ENCODE peak calls at places on chromosome 5, in four cellular contexts. A is dorsolateral prefrontal cortex, P is SK-N-SH, F is nucleus accumbens. U is an unnamed sample.

GRCh38 chr5:27083763-27084420 is 45.5 kb upstream of the CDH9 start:
- DNase-seq in A (no peak), P (no peak), F (no peak), U (peak)

GRCh38 chr5:105878402-105878801 is 1792.3 kb downstream of the EFNA5 start:
- DNase-seq in A (no peak), P (no peak), F (no peak), U (no peak)

GRCh38 chr5:80957031-80957761 is 3.0 kb upstream of the RASGRF2 start:
- DNase-seq in A (no peak), P (no peak), F (no peak), U (no peak)

GRCh38 chr5:11955386-11955785 is 51.1 kb upstream of the CTNND2 start:
- DNase-seq in A (no peak), P (no peak), F (no peak), U (no peak)

GRCh38 chr5:43154424-43154823 is 33.7 kb downstream of the ZNF131 start:
- DNase-seq in A (no peak), P (no peak), F (no peak), U (no peak)

GRCh38 chr5:141518616-141519015 is 29.7 kb downstream of the PCDHGC5 start:
- DNase-seq in A (no peak), P (no peak), F (no peak), U (no peak)

GRCh38 chr5:160011471-160011870 is 2.5 kb downstream of the TTC1 start:
- DNase-seq in A (no peak), P (no peak), F (no peak), U (no peak)

GRCh38 chr5:43037929-43038510 is 2.1 kb downstream of the ANXA2R start:
- DNase-seq in A (no peak), P (no peak), F (no peak), U (no peak)

GRCh38 chr5:148558892-148559291 is 95.4 kb downstream of the HTR4 start:
- DNase-seq in A (no peak), P (no peak), F (no peak), U (no peak)

GRCh38 chr5:149581192-149581861 is at the start of gene ARHGEF37:
- DNase-seq in A (peak), P (peak), F (peak), U (peak)

GRCh38 chr5:65828507-65828906 is 97.9 kb upstream of the ERBIN start:
- DNase-seq in A (no peak), P (peak), F (no peak), U (no peak)

GRCh38 chr5:159341145-159341544 is 10.9 kb upstream of the IL12B start:
- DNase-seq in A (no peak), P (no peak), F (no peak), U (no peak)

GRCh38 chr5:15533124-15533893 is 33.3 kb downstream of the FBXL7 start:
- DNase-seq in A (no peak), P (no peak), F (no peak), U (no peak)

GRCh38 chr5:54229041-54229780 is 81.2 kb downstream of the ARL15 start:
- DNase-seq in A (peak), P (peak), F (peak), U (peak)

GRCh38 chr5:21807953-21808352 is 1045.2 kb downstream of the CDH12 start:
- DNase-seq in A (no peak), P (no peak), F (no peak), U (no peak)

GRCh38 chr5:150503977-150504620 is 3.8 kb upstream of the NDST1 start:
- DNase-seq in A (peak), P (peak), F (peak), U (no peak)

GRCh38 chr5:6328173-6328572 is 50.2 kb downstream of the MED10 start:
- DNase-seq in A (no peak), P (no peak), F (no peak), U (no peak)

GRCh38 chr5:141814064-141814982 is 63.9 kb downstream of the PCDH1 start:
- DNase-seq in A (peak), P (peak), F (peak), U (peak)

GRCh38 chr5:160311491-160312138 is 749 bp downstream of the CCNJL start:
- DNase-seq in A (no peak), P (no peak), F (no peak), U (no peak)

GRCh38 chr5:124746252-124746915 is at the start of gene ZNF608:
- DNase-seq in A (no peak), P (no peak), F (peak), U (peak)

GRCh38 chr5:150596826-150597225 is 43.6 kb upstream of the SYNPO start:
- DNase-seq in A (no peak), P (no peak), F (no peak), U (no peak)

GRCh38 chr5:179274321-179275315 is 70.6 kb downstream of the ADAMTS2 start:
- DNase-seq in A (no peak), P (peak), F (no peak), U (no peak)

GRCh38 chr5:151128817-151129216 is 28.8 kb downstream of the ANXA6 start:
- DNase-seq in A (no peak), P (no peak), F (no peak), U (no peak)

GRCh38 chr5:36457511-36458260 is 148.7 kb upstream of the SLC1A3 start:
- DNase-seq in A (no peak), P (no peak), F (no peak), U (no peak)

GRCh38 chr5:102713278-102713677 is 41.8 kb upstream of the PAM start:
- DNase-seq in A (no peak), P (no peak), F (no peak), U (no peak)

GRCh38 chr5:75623846-75624245 is 12.6 kb downstream of the ANKDD1B start:
- DNase-seq in A (no peak), P (no peak), F (no peak), U (no peak)

GRCh38 chr5:9546973-9547947 is 1.4 kb upstream of the SEMA5A start:
- DNase-seq in A (no peak), P (no peak), F (peak), U (no peak)

GRCh38 chr5:94694671-94695070 is 76.2 kb downstream of the SLF1 start:
- DNase-seq in A (no peak), P (no peak), F (no peak), U (no peak)

GRCh38 chr5:153496835-153497234 is 6.4 kb downstream of the GRIA1 start:
- DNase-seq in A (no peak), P (peak), F (no peak), U (peak)

GRCh38 chr5:59423021-59423420 is 470.5 kb downstream of the PDE4D start:
- DNase-seq in A (no peak), P (no peak), F (no peak), U (no peak)

GRCh38 chr5:94308442-94308841 is 310.0 kb downstream of the KIAA0825 start:
- DNase-seq in A (no peak), P (no peak), F (no peak), U (no peak)